ENCODE peak calls at places on chromosomes 4 and X, in nine cellular contexts. One of them, this sample, is unnamed.

GRCh38 chr4:36027203-36027602 is 217.1 kb downstream of the ARAP2 start:
- DNase-seq in DND-41: no peak
- DNase-seq in foreskin fibroblast: no peak
- DNase-seq in kidney epithelial cell: no peak
- DNase-seq in ascending aorta: no peak
- DNase-seq in lower lobe of right lung: no peak
- DNase-seq in astrocyte: no peak
- DNase-seq in fibroblast of pulmonary artery: no peak
- DNase-seq in adrenal gland: no peak
- DNase-seq in this sample: no peak

GRCh38 chr4:168082379-168082778 is 10.0 kb upstream of the ANXA10 start:
- DNase-seq in DND-41: no peak
- DNase-seq in foreskin fibroblast: no peak
- DNase-seq in kidney epithelial cell: no peak
- DNase-seq in ascending aorta: no peak
- DNase-seq in lower lobe of right lung: no peak
- DNase-seq in astrocyte: no peak
- DNase-seq in fibroblast of pulmonary artery: no peak
- DNase-seq in adrenal gland: no peak
- DNase-seq in this sample: no peak

GRCh38 chr4:30721353-30722091 is 1.4 kb downstream of the PCDH7 start:
- DNase-seq in DND-41: no peak
- DNase-seq in foreskin fibroblast: peak; percentile 71
- DNase-seq in kidney epithelial cell: no peak
- DNase-seq in ascending aorta: no peak
- DNase-seq in lower lobe of right lung: no peak
- DNase-seq in astrocyte: peak; percentile 51
- DNase-seq in fibroblast of pulmonary artery: peak; percentile 39
- DNase-seq in adrenal gland: peak; percentile 55
- DNase-seq in this sample: peak; percentile 64

GRCh38 chr4:176492648-176493302 is 173.0 kb downstream of the SPCS3 start:
- DNase-seq in DND-41: no peak
- DNase-seq in foreskin fibroblast: no peak
- DNase-seq in kidney epithelial cell: peak; percentile 19
- DNase-seq in ascending aorta: no peak
- DNase-seq in lower lobe of right lung: no peak
- DNase-seq in astrocyte: peak; percentile 30
- DNase-seq in fibroblast of pulmonary artery: peak; percentile 72
- DNase-seq in adrenal gland: no peak
- DNase-seq in this sample: no peak

GRCh38 chrX:47235691-47236103 is 2.9 kb downstream of the USP11 start:
- DNase-seq in DND-41: no peak
- DNase-seq in foreskin fibroblast: no peak
- DNase-seq in kidney epithelial cell: no peak
- DNase-seq in ascending aorta: no peak
- DNase-seq in lower lobe of right lung: no peak
- DNase-seq in astrocyte: no peak
- DNase-seq in fibroblast of pulmonary artery: no peak
- DNase-seq in adrenal gland: no peak
- DNase-seq in this sample: no peak

GRCh38 chr4:151659631-151660030 is 101.2 kb downstream of the GATB start:
- DNase-seq in DND-41: no peak
- DNase-seq in foreskin fibroblast: peak; percentile 40
- DNase-seq in kidney epithelial cell: no peak
- DNase-seq in ascending aorta: no peak
- DNase-seq in lower lobe of right lung: no peak
- DNase-seq in astrocyte: peak; percentile 31
- DNase-seq in fibroblast of pulmonary artery: no peak
- DNase-seq in adrenal gland: no peak
- DNase-seq in this sample: no peak

GRCh38 chr4:7343353-7343655 is 91.4 kb downstream of the PSAPL1 start:
- DNase-seq in DND-41: no peak
- DNase-seq in foreskin fibroblast: no peak
- DNase-seq in kidney epithelial cell: no peak
- DNase-seq in ascending aorta: no peak
- DNase-seq in lower lobe of right lung: peak; percentile 24
- DNase-seq in astrocyte: no peak
- DNase-seq in fibroblast of pulmonary artery: no peak
- DNase-seq in adrenal gland: no peak
- DNase-seq in this sample: no peak

GRCh38 chrX:86039625-86040568 is 7.5 kb downstream of the CHM start:
- DNase-seq in DND-41: no peak
- DNase-seq in foreskin fibroblast: no peak
- DNase-seq in kidney epithelial cell: no peak
- DNase-seq in ascending aorta: no peak
- DNase-seq in lower lobe of right lung: no peak
- DNase-seq in astrocyte: no peak
- DNase-seq in fibroblast of pulmonary artery: no peak
- DNase-seq in adrenal gland: no peak
- DNase-seq in this sample: no peak

GRCh38 chrX:136797787-136798186 is 17.1 kb upstream of the ARHGEF6 start:
- DNase-seq in DND-41: no peak
- DNase-seq in foreskin fibroblast: no peak
- DNase-seq in kidney epithelial cell: no peak
- DNase-seq in ascending aorta: no peak
- DNase-seq in lower lobe of right lung: no peak
- DNase-seq in astrocyte: no peak
- DNase-seq in fibroblast of pulmonary artery: no peak
- DNase-seq in adrenal gland: no peak
- DNase-seq in this sample: no peak

GRCh38 chr4:74523076-74523475 is 78.1 kb downstream of the AREG start:
- DNase-seq in DND-41: no peak
- DNase-seq in foreskin fibroblast: no peak
- DNase-seq in kidney epithelial cell: no peak
- DNase-seq in ascending aorta: no peak
- DNase-seq in lower lobe of right lung: no peak
- DNase-seq in astrocyte: no peak
- DNase-seq in fibroblast of pulmonary artery: no peak
- DNase-seq in adrenal gland: no peak
- DNase-seq in this sample: no peak

GRCh38 chrX:645024-645376 is 14.4 kb downstream of the SHOX start:
- DNase-seq in DND-41: no peak
- DNase-seq in foreskin fibroblast: peak; percentile 44
- DNase-seq in kidney epithelial cell: no peak
- DNase-seq in ascending aorta: no peak
- DNase-seq in lower lobe of right lung: no peak
- DNase-seq in astrocyte: no peak
- DNase-seq in fibroblast of pulmonary artery: no peak
- DNase-seq in adrenal gland: peak; percentile 24
- DNase-seq in this sample: no peak

GRCh38 chrX:134949271-134949670 is 41.5 kb upstream of the SMIM10 start:
- DNase-seq in DND-41: no peak
- DNase-seq in foreskin fibroblast: no peak
- DNase-seq in kidney epithelial cell: no peak
- DNase-seq in ascending aorta: no peak
- DNase-seq in lower lobe of right lung: no peak
- DNase-seq in astrocyte: peak; percentile 45
- DNase-seq in fibroblast of pulmonary artery: peak; percentile 43
- DNase-seq in adrenal gland: no peak
- DNase-seq in this sample: no peak

GRCh38 chr4:126268106-126268505 is 953.4 kb downstream of the FAT4 start:
- DNase-seq in DND-41: no peak
- DNase-seq in foreskin fibroblast: peak; percentile 80
- DNase-seq in kidney epithelial cell: no peak
- DNase-seq in ascending aorta: no peak
- DNase-seq in lower lobe of right lung: no peak
- DNase-seq in astrocyte: no peak
- DNase-seq in fibroblast of pulmonary artery: peak; percentile 86
- DNase-seq in adrenal gland: no peak
- DNase-seq in this sample: peak; percentile 86

GRCh38 chrX:134908235-134908834 is 82.5 kb upstream of the SMIM10 start:
- DNase-seq in DND-41: peak; percentile 11
- DNase-seq in foreskin fibroblast: peak; percentile 74
- DNase-seq in kidney epithelial cell: no peak
- DNase-seq in ascending aorta: no peak
- DNase-seq in lower lobe of right lung: no peak
- DNase-seq in astrocyte: no peak
- DNase-seq in fibroblast of pulmonary artery: peak; percentile 70
- DNase-seq in adrenal gland: peak; percentile 54
- DNase-seq in this sample: no peak

GRCh38 chrX:46959101-46959500 is 46.9 kb downstream of the JADE3 start:
- DNase-seq in DND-41: no peak
- DNase-seq in foreskin fibroblast: peak; percentile 22
- DNase-seq in kidney epithelial cell: no peak
- DNase-seq in ascending aorta: no peak
- DNase-seq in lower lobe of right lung: no peak
- DNase-seq in astrocyte: no peak
- DNase-seq in fibroblast of pulmonary artery: peak; percentile 29
- DNase-seq in adrenal gland: no peak
- DNase-seq in this sample: peak; percentile 61

DNA sequence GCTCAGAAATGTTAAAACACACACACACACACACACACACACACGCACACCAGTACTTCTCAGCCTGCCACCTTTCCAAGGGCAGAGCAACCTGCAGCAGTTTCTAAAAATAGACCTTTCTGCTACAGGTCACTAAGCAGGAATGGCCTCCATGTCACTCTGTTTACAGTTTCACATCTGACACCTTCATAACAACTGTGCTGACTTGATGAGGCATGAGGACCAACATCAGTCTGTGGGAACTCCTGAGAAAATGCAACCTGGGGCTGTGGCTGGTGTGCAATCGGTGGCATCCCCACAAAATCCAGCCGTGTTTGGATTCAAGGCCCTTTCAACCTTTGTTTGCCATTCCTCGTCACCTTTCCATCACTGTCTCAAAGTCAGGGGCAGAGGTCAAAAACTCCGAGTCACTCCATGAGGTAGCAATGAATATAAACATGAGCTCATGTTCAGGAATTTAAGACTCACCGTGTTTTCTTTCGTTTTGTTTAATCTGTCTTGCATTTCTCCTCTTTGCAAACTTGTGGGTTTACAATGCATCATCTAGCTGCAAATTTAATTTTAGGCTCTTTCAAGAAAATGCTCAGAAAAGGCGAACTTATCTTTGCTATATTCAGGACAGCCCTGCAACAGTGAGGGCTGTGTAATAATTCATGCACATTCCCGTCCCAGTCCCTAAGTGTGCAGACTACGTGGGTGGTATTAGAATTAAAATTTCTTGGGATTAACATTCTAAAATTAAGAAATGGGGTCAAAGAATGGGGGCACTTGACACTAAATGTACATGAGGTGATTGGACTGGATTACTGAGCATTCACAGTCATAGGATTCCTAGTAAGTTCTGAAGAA is 135.3 kb downstream of the SHROOM3 start:
- DNase-seq in DND-41: no peak
- DNase-seq in foreskin fibroblast: peak; percentile 70
- DNase-seq in kidney epithelial cell: peak; percentile 63
- DNase-seq in ascending aorta: no peak
- DNase-seq in lower lobe of right lung: no peak
- DNase-seq in astrocyte: peak; percentile 87
- DNase-seq in fibroblast of pulmonary artery: no peak
- DNase-seq in adrenal gland: no peak
- DNase-seq in this sample: peak; percentile 77
- H3K4me3 ChIP-seq in DND-41: no peak overlapping the region
- H3K4me3 ChIP-seq in foreskin fibroblast: no peak overlapping the region
- H3K4me3 ChIP-seq in kidney epithelial cell: no peak overlapping the region
- H3K4me3 ChIP-seq in ascending aorta: peak overlapping the region; percentile 18
- H3K4me3 ChIP-seq in lower lobe of right lung: no peak overlapping the region
- H3K4me3 ChIP-seq in astrocyte: peak overlapping the region; percentile 7
- H3K4me3 ChIP-seq in fibroblast of pulmonary artery: no peak overlapping the region
- H3K4me3 ChIP-seq in adrenal gland: no peak overlapping the region
- H3K4me3 ChIP-seq in this sample: no peak overlapping the region

DNA sequence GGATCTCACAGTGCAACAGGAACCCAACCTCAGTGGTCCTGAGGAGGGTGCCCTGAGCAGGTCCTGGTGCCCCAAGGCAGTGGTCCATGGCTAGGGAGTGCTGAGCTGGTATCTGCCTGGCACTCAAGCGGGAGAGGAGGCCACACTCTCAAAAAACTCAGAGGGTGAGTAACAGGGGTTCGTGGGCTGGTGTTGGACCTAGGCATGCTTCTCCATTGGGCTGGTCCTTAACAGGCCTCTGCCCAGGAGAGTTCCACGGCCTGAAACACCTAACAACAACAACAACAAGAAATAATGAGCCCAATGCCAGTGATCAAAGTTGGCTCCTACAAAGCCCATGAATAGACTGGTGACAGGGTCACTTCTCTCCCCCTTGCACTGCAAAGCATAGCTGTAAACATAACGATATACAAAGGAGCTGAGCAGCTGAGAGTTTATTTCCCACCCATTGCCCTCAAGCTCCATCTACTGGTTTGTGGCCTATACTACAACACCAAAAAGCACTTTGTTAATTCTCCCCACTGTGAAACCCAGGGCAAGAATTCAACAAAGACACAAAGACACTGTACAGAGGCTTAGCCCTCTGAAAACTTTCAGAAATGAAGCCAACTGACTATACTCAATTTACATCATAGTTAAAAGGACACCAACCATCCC is 736.2 kb upstream of the ADGRL3 start:
- DNase-seq in DND-41: no peak
- DNase-seq in foreskin fibroblast: peak; percentile 3
- DNase-seq in kidney epithelial cell: no peak
- DNase-seq in ascending aorta: no peak
- DNase-seq in lower lobe of right lung: no peak
- DNase-seq in astrocyte: no peak
- DNase-seq in fibroblast of pulmonary artery: no peak
- DNase-seq in adrenal gland: no peak
- DNase-seq in this sample: peak; percentile 49
- TF ChIP-seq CTCF in DND-41: peak; percentile 61
- TF ChIP-seq CTCF in foreskin fibroblast: peak; percentile 55
- TF ChIP-seq CTCF in kidney epithelial cell: peak; percentile 58
- TF ChIP-seq CTCF in ascending aorta: no peak
- TF ChIP-seq CTCF in lower lobe of right lung: no peak
- TF ChIP-seq CTCF in astrocyte: peak; percentile 57
- TF ChIP-seq CTCF in fibroblast of pulmonary artery: peak; percentile 8
- TF ChIP-seq CTCF in adrenal gland: no peak
- TF ChIP-seq CTCF in this sample: peak; percentile 89

GRCh38 chr4:165332502-165332901 is 5.0 kb downstream of the MSMO1 start:
- DNase-seq in DND-41: no peak
- DNase-seq in foreskin fibroblast: no peak
- DNase-seq in kidney epithelial cell: no peak
- DNase-seq in ascending aorta: no peak
- DNase-seq in lower lobe of right lung: no peak
- DNase-seq in astrocyte: no peak
- DNase-seq in fibroblast of pulmonary artery: no peak
- DNase-seq in adrenal gland: no peak
- DNase-seq in this sample: no peak
- H3K4me3 ChIP-seq in DND-41: peak overlapping the region; percentile 81
- H3K4me3 ChIP-seq in foreskin fibroblast: no peak overlapping the region
- H3K4me3 ChIP-seq in kidney epithelial cell: no peak overlapping the region
- H3K4me3 ChIP-seq in ascending aorta: no peak overlapping the region
- H3K4me3 ChIP-seq in lower lobe of right lung: peak overlapping the region; percentile 84
- H3K4me3 ChIP-seq in astrocyte: peak overlapping the region; percentile 45
- H3K4me3 ChIP-seq in fibroblast of pulmonary artery: peak overlapping the region; percentile 85
- H3K4me3 ChIP-seq in adrenal gland: no peak overlapping the region
- H3K4me3 ChIP-seq in this sample: peak overlapping the region; percentile 95

DNA sequence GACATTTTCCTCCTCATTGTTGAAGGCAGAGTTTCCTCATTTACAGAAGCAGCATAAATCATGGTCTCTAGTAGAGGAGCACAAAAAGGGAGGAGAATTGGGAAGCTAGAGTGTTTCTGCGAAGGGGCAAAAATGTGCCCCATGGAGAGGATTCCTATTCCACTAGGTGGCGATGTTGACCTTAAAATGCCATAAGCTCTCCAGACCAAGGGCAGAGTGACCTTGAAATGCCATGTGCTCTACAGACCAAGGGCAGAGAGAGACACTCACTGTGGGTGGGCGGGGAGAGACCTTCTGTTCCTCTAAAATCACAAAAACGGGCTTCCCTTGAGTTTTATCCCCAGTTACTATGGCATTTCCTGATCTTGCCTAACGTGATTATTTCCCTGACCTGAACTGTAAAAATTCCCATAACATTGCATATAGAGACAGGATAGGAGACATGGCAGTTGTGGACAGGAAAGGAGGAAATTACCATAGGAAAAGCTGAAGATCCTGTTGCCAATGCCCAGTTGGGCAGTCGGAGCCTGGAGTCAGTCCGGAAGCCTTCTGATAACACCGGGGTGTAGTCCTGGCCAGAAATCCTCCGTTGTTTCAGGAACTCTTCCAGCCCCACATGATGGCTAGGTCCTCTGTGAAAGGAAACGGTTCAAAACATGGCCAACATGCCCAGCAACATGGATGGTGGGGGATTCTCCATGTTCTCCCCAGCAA is 567.7 kb downstream of the MAGEB5 start:
- DNase-seq in DND-41: peak; percentile 18
- DNase-seq in foreskin fibroblast: peak; percentile 8
- DNase-seq in kidney epithelial cell: no peak
- DNase-seq in ascending aorta: no peak
- DNase-seq in lower lobe of right lung: no peak
- DNase-seq in astrocyte: no peak
- DNase-seq in fibroblast of pulmonary artery: peak; percentile 25
- DNase-seq in adrenal gland: peak; percentile 51
- DNase-seq in this sample: peak; percentile 33
- TF ChIP-seq CTCF in DND-41: peak; percentile 67
- TF ChIP-seq CTCF in foreskin fibroblast: peak; percentile 16
- TF ChIP-seq CTCF in kidney epithelial cell: peak; percentile 58
- TF ChIP-seq CTCF in ascending aorta: peak; percentile 21
- TF ChIP-seq CTCF in lower lobe of right lung: peak; percentile 35
- TF ChIP-seq CTCF in astrocyte: peak; percentile 31
- TF ChIP-seq CTCF in fibroblast of pulmonary artery: peak; percentile 24
- TF ChIP-seq CTCF in adrenal gland: peak; percentile 39
- TF ChIP-seq CTCF in this sample: no peak

This sample was measured in epithelial cell of esophagus.